ENCODE peak calls at places on chromosomes 13 and 19, in ten cellular contexts. D is cardiac fibroblast, Y is mucosa of descending colon, R is fibroblast of the aortic adventitia, E is mammary epithelial cell, V is Panc1, Q is Caco-2, N is HFF-Myc, Z is stomach, A is fibroblast of lung. W is an unnamed sample.

GRCh38 chr13:107233541-107233940 is 665.6 kb upstream of the ARGLU1 start:
- DNase-seq in D (no peak), Y (no peak), R (no peak), E (no peak), V (no peak), Q (no peak), N (no peak), Z (no peak), A (no peak), W (no peak)

GRCh38 chr13:32537580-32538233 is 888 bp downstream of the N4BP2L2 start:
- DNase-seq in D (peak), Y (peak), R (peak), E (peak), V (no peak), Q (peak), N (no peak), Z (peak), A (peak), W (no peak)

GRCh38 chr19:41626278-41626677 is 596 bp downstream of the CEACAM4 start:
- DNase-seq in D (no peak), Y (no peak), R (no peak), E (no peak), V (no peak), Q (no peak), N (no peak), Z (no peak), A (no peak), W (no peak)

GRCh38 chr13:77113496-77113895 is 86.5 kb upstream of the FBXL3 start:
- DNase-seq in D (peak), Y (no peak), R (no peak), E (no peak), V (no peak), Q (no peak), N (no peak), Z (no peak), A (peak), W (no peak)

GRCh38 chr13:114140131-114140908 is 7.9 kb upstream of the RASA3 start:
- DNase-seq in D (no peak), Y (peak), R (no peak), E (no peak), V (no peak), Q (no peak), N (no peak), Z (no peak), A (no peak), W (no peak)

GRCh38 chr13:113152894-113153809 is 5.3 kb upstream of the PROZ start:
- DNase-seq in D (peak), Y (peak), R (no peak), E (no peak), V (no peak), Q (no peak), N (no peak), Z (peak), A (peak), W (no peak)

GRCh38 chr19:31518626-31519025 is 169.4 kb upstream of the TSHZ3 start:
- DNase-seq in D (no peak), Y (no peak), R (no peak), E (no peak), V (no peak), Q (no peak), N (no peak), Z (no peak), A (no peak), W (no peak)

GRCh38 chr13:97295279-97296182 is 73.4 kb downstream of the MBNL2 start:
- DNase-seq in D (peak), Y (no peak), R (peak), E (peak), V (no peak), Q (no peak), N (no peak), Z (no peak), A (peak), W (no peak)

GRCh38 chr13:94239135-94239534 is 240.3 kb downstream of the DCT start:
- DNase-seq in D (peak), Y (no peak), R (peak), E (peak), V (peak), Q (no peak), N (no peak), Z (no peak), A (peak), W (no peak)

GRCh38 chr13:113815151-113816058 is 48.5 kb downstream of the GAS6 start:
- DNase-seq in D (no peak), Y (no peak), R (no peak), E (no peak), V (no peak), Q (no peak), N (no peak), Z (no peak), A (no peak), W (peak)

GRCh38 chr13:74250738-74251190 is 116.6 kb upstream of the KLF12 start:
- DNase-seq in D (peak), Y (no peak), R (peak), E (peak), V (no peak), Q (no peak), N (no peak), Z (no peak), A (peak), W (no peak)

GRCh38 chr13:46288570-46289259 is 77.0 kb downstream of the LRRC63 start:
- DNase-seq in D (peak), Y (no peak), R (peak), E (peak), V (peak), Q (no peak), N (no peak), Z (no peak), A (peak), W (no peak)

GRCh38 chr19:17997969-17998826 is 9.8 kb upstream of the ARRDC2 start:
- DNase-seq in D (peak), Y (peak), R (peak), E (no peak), V (no peak), Q (no peak), N (no peak), Z (peak), A (no peak), W (no peak)

GRCh38 chr19:6035026-6035425 is 57.1 kb upstream of the RANBP3 start:
- DNase-seq in D (no peak), Y (no peak), R (no peak), E (no peak), V (no peak), Q (no peak), N (no peak), Z (no peak), A (no peak), W (no peak)

GRCh38 chr13:107138468-107138867 is 570.5 kb upstream of the ARGLU1 start:
- DNase-seq in D (no peak), Y (no peak), R (no peak), E (no peak), V (no peak), Q (no peak), N (no peak), Z (no peak), A (no peak), W (no peak)

GRCh38 chr13:59829690-59830089 is 334.0 kb downstream of the DIAPH3 start:
- DNase-seq in D (no peak), Y (no peak), R (no peak), E (no peak), V (no peak), Q (no peak), N (no peak), Z (no peak), A (peak), W (no peak)

GRCh38 chr19:3403489-3404323 is 37.3 kb downstream of the NFIC start:
- DNase-seq in D (peak), Y (peak), R (peak), E (peak), V (no peak), Q (no peak), N (peak), Z (peak), A (peak), W (no peak)

GRCh38 chr13:110637275-110637674 is 21.9 kb downstream of the NAXD start:
- DNase-seq in D (no peak), Y (no peak), R (no peak), E (no peak), V (no peak), Q (no peak), N (no peak), Z (no peak), A (no peak), W (no peak)

GRCh38 chr13:85383291-85383690 is 415.9 kb downstream of the SLITRK6 start:
- DNase-seq in D (no peak), Y (no peak), R (no peak), E (no peak), V (no peak), Q (no peak), N (no peak), Z (no peak), A (no peak), W (no peak)

GRCh38 chr13:112059457-112060317 is 7.3 kb upstream of the SOX1 start:
- DNase-seq in D (no peak), Y (no peak), R (no peak), E (no peak), V (no peak), Q (no peak), N (no peak), Z (no peak), A (no peak), W (no peak)

DNA sequence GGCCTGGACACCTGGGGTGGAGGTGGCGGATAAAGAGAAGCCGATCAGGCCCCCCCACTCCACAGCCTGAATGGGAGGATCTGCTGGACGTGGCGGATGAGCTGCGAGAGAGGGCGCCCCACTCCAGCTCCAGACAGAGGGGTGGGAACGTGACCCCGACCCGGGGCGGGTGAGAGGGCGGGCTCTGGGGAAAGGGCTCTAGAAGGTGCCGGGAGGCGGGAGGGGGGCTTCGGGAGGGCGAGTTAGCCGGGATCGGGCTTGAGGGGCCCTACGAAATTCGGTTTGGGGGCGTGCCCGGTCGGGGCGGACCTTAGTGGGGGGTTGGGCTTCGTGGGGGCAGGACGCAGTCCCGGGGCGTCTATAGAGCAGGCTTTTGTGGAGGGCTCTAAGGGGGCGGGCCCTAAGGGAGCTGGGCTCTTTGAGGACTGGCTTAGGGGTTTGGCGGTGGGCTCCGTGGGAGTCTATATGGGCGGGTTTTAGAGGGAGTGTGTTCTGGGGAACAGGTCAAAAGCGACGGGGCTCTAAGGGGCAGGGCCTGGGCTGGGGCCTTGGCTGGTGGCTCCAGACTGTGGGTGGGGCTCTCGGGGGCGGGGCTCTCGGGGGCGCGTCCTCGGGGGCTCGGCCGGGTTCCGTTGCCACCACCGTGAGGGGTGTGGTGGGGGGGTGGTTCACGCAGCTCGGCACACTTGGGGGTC is 4.1 kb upstream of the NANOS3 start:
- DNase-seq in D (no peak), Y (peak), R (no peak), E (no peak), V (no peak), Q (no peak), N (no peak), Z (no peak), A (no peak), W (no peak)
- TF ChIP-seq CTCF in D (no peak), Y (no peak), R (no peak), E (no peak), V (peak), Q (peak), N (no peak), Z (no peak), A (no peak), W (no peak)

GRCh38 chr19:48456864-48457263 is 1.5 kb downstream of the KCNJ14 start:
- DNase-seq in D (no peak), Y (no peak), R (no peak), E (no peak), V (no peak), Q (no peak), N (no peak), Z (no peak), A (no peak), W (no peak)

GRCh38 chr19:48452656-48453480 is 2.5 kb upstream of the KCNJ14 start:
- DNase-seq in D (no peak), Y (no peak), R (no peak), E (no peak), V (no peak), Q (peak), N (no peak), Z (no peak), A (no peak), W (no peak)

GRCh38 chr19:48455908-48456562 is 661 bp downstream of the KCNJ14 start:
- DNase-seq in D (no peak), Y (no peak), R (no peak), E (no peak), V (no peak), Q (peak), N (no peak), Z (no peak), A (no peak), W (no peak)

GRCh38 chr19:48454150-48454730 is 1.1 kb upstream of the KCNJ14 start:
- DNase-seq in D (no peak), Y (no peak), R (no peak), E (no peak), V (no peak), Q (peak), N (no peak), Z (no peak), A (no peak), W (no peak)

DNA sequence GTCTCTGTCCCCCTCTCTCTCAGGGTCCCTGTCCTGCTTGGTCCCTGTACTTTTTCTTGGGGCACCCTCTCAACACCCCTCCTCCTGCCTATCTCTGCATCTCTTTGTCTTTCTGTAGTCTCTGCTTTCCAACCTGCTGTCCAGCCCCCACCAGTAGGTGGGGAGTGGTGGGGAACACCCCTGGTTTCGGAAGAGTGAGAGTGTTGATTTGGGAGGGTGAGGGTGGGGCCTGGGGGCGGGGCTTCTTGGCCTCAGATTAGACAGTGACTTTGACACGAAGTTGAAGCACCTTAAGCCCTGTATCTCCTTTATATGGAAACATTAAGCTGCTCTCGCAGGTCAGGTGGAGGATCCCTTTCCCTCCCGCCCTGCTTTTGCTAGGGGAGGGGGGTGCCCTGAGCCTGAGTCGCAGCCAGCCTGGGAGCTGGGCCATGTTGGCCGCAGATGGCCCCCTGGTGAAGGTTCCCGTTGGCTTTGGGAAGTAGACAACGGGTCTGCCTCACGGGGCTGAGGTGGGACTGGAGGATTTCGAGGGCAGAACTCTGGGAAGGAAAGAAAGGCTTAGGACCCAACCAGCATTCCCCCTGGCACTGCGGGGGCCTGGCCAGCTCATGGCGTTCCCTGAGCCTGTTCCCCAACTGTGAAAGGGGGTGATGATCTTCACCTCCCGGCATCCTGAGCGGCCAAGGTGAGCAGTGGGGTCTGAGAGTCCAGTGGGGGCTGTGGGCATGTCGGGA is at the start of gene KCNJ14:
- DNase-seq in D (no peak), Y (no peak), R (no peak), E (no peak), V (no peak), Q (no peak), N (no peak), Z (no peak), A (no peak), W (no peak)
- H3K4me3 ChIP-seq in D (no peak), Y (no peak), R (no peak), E (no peak), V (no peak), Q (no peak), N (no peak), Z (no peak), A (no peak), W (no peak)

DNA sequence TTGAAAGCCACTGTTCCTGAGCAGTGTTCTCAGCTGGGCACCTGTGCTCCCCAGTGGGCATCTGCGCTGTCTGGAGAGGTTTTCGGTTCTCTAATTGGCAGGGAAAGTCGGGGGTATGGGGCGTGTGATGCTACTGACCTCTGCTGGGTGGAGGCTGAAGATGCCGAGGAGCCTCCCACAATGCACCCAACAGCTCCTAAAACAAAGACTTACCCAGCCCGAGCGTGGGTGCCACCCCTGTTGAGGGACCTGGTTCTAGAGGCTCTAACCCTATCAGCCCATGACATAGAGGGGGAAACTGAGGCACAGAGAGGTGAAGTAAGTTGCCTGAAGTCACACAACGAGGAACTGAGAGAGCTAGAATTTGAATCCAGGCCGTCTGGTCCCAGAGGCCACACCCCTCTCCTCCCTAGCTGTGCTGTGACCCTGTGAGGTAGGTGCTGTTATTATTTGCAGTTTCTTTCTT is 2.3 kb downstream of the SPACA4 start:
- DNase-seq in D (peak), Y (peak), R (peak), E (no peak), V (no peak), Q (no peak), N (no peak), Z (no peak), A (peak), W (no peak)
- TF ChIP-seq CTCF in D (peak), Y (peak), R (peak), E (peak), V (peak), Q (peak), N (peak), Z (peak), A (peak), W (peak)

DNA sequence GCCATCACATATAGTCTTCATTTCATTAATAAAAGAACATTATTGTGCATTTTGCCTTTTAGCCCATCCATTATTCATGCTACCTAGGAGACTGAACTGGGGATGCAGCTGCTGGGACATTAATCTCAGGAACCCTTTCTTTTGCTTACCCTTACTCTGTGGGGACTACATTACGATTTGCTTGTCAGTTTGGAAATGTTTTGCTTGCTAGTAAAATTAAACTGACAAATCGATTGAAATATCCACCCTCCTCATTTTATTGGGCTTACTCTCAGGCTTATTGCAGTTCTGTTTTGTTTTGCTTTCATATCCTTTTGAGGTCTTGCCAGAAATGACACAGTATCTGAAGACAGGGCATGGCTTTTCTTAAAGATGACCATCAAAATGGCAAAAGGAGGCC is 305.2 kb upstream of the MAB21L1 start:
- DNase-seq in D (no peak), Y (no peak), R (no peak), E (no peak), V (no peak), Q (no peak), N (no peak), Z (no peak), A (no peak), W (no peak)
- H3K4me3 ChIP-seq in D (no peak), Y (no peak), R (no peak), E (no peak), V (no peak), Q (no peak), N (no peak), Z (no peak), A (no peak), W (no peak)

GRCh38 chr19:1001538-1002166 is 1.4 kb downstream of the GRIN3B start:
- DNase-seq in D (no peak), Y (peak), R (no peak), E (no peak), V (no peak), Q (no peak), N (no peak), Z (peak), A (no peak), W (no peak)
- TF ChIP-seq CTCF in D (peak), Y (peak), R (peak), E (peak), V (peak), Q (peak), N (peak), Z (peak), A (peak), W (peak)

GRCh38 chr19:29843180-29844051 is 31.6 kb downstream of the CCNE1 start:
- DNase-seq in D (no peak), Y (peak), R (peak), E (no peak), V (no peak), Q (peak), N (no peak), Z (no peak), A (no peak), W (no peak)
- H3K4me3 ChIP-seq in D (peak), Y (no peak), R (peak), E (no peak), V (peak), Q (peak), N (peak), Z (peak), A (no peak), W (no peak)

W was measured in LNCaP clone FGC.